ENCODE peak calls at places on chromosomes 11 and 22, in seven cellular contexts. One of them, this sample, is unnamed.

GRCh38 chr11:35887737-35888136 is 56.1 kb upstream of the LDLRAD3 start:
- DNase-seq in cardiac muscle cell: no peak
- DNase-seq in RWPE1: no peak
- DNase-seq in progenitor cell of endocrine pancreas: no peak
- DNase-seq in mammary epithelial cell: peak; percentile 71
- DNase-seq in BE2C: no peak
- DNase-seq in osteoblast: no peak
- DNase-seq in this sample: no peak

GRCh38 chr11:120908521-120909181 is 115.3 kb upstream of the TBCEL start:
- DNase-seq in cardiac muscle cell: no peak
- DNase-seq in RWPE1: no peak
- DNase-seq in progenitor cell of endocrine pancreas: no peak
- DNase-seq in mammary epithelial cell: no peak
- DNase-seq in BE2C: no peak
- DNase-seq in osteoblast: peak; percentile 83
- DNase-seq in this sample: no peak

GRCh38 chr22:35212020-35212419 is 45.3 kb upstream of the HMGXB4 start:
- DNase-seq in cardiac muscle cell: no peak
- DNase-seq in RWPE1: no peak
- DNase-seq in progenitor cell of endocrine pancreas: no peak
- DNase-seq in mammary epithelial cell: peak; percentile 71
- DNase-seq in BE2C: no peak
- DNase-seq in osteoblast: no peak
- DNase-seq in this sample: peak; percentile 41

GRCh38 chr11:8357891-8358566 is 94.4 kb upstream of the LMO1 start:
- DNase-seq in cardiac muscle cell: no peak
- DNase-seq in RWPE1: no peak
- DNase-seq in progenitor cell of endocrine pancreas: no peak
- DNase-seq in mammary epithelial cell: no peak
- DNase-seq in BE2C: no peak
- DNase-seq in osteoblast: peak; percentile 75
- DNase-seq in this sample: no peak

GRCh38 chr11:75442161-75442885 is 9.3 kb upstream of the KLHL35 start:
- DNase-seq in cardiac muscle cell: no peak
- DNase-seq in RWPE1: no peak
- DNase-seq in progenitor cell of endocrine pancreas: no peak
- DNase-seq in mammary epithelial cell: no peak
- DNase-seq in BE2C: no peak
- DNase-seq in osteoblast: no peak
- DNase-seq in this sample: no peak

GRCh38 chr22:37045958-37046357 is 5.6 kb upstream of the KCTD17 start:
- DNase-seq in cardiac muscle cell: peak; percentile 25
- DNase-seq in RWPE1: no peak
- DNase-seq in progenitor cell of endocrine pancreas: no peak
- DNase-seq in mammary epithelial cell: no peak
- DNase-seq in BE2C: no peak
- DNase-seq in osteoblast: peak; percentile 95
- DNase-seq in this sample: peak; percentile 31

GRCh38 chr11:13868710-13869403 is 93.7 kb upstream of the SPON1 start:
- DNase-seq in cardiac muscle cell: no peak
- DNase-seq in RWPE1: peak; percentile 48
- DNase-seq in progenitor cell of endocrine pancreas: no peak
- DNase-seq in mammary epithelial cell: peak; percentile 76
- DNase-seq in BE2C: no peak
- DNase-seq in osteoblast: no peak
- DNase-seq in this sample: peak; percentile 52

GRCh38 chr11:44568706-44569473 is 3.4 kb downstream of the CD82 start:
- DNase-seq in cardiac muscle cell: no peak
- DNase-seq in RWPE1: peak; percentile 88
- DNase-seq in progenitor cell of endocrine pancreas: no peak
- DNase-seq in mammary epithelial cell: peak; percentile 94
- DNase-seq in BE2C: no peak
- DNase-seq in osteoblast: peak; percentile 99
- DNase-seq in this sample: peak; percentile 89

GRCh38 chr11:26994579-26995210 is 783 bp downstream of the FIBIN start:
- DNase-seq in cardiac muscle cell: no peak
- DNase-seq in RWPE1: no peak
- DNase-seq in progenitor cell of endocrine pancreas: no peak
- DNase-seq in mammary epithelial cell: no peak
- DNase-seq in BE2C: no peak
- DNase-seq in osteoblast: no peak
- DNase-seq in this sample: no peak

GRCh38 chr11:8092587-8093424 is 11.8 kb downstream of the TUB start:
- DNase-seq in cardiac muscle cell: peak; percentile 66
- DNase-seq in RWPE1: peak; percentile 64
- DNase-seq in progenitor cell of endocrine pancreas: no peak
- DNase-seq in mammary epithelial cell: peak; percentile 48
- DNase-seq in BE2C: peak; percentile 72
- DNase-seq in osteoblast: peak; percentile 99
- DNase-seq in this sample: peak; percentile 76

GRCh38 chr11:119065369-119065768 is 2.2 kb upstream of the VPS11 start:
- DNase-seq in cardiac muscle cell: no peak
- DNase-seq in RWPE1: no peak
- DNase-seq in progenitor cell of endocrine pancreas: no peak
- DNase-seq in mammary epithelial cell: no peak
- DNase-seq in BE2C: peak; percentile 52
- DNase-seq in osteoblast: peak; percentile 87
- DNase-seq in this sample: peak; percentile 60
- TF ChIP-seq CTCF in cardiac muscle cell: peak; percentile 48
- TF ChIP-seq CTCF in RWPE1: peak; percentile 20
- TF ChIP-seq CTCF in progenitor cell of endocrine pancreas: peak; percentile 30
- TF ChIP-seq CTCF in mammary epithelial cell: peak; percentile 61
- TF ChIP-seq CTCF in BE2C: peak; percentile 75
- TF ChIP-seq CTCF in osteoblast: peak; percentile 54
- TF ChIP-seq CTCF in this sample: peak; percentile 37

DNA sequence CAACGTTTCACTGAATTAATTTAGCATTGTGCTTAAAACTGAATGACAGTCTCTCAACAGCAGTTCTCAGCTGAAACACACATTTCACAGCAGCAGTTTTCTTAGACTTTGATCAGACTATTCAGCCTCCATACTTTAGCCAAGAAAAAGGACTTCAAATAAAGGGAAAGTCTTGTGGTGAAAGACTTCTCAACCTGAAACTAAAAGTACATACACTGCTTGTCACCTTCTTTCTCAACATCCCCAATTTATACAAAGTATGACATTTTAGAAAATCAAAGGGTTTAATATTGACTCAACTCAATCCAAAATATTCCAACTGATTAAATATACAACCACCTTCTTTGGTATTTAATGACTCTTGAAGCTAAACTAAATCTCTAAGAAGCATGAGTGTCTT is 419.0 kb downstream of the LRRC4C start:
- DNase-seq in cardiac muscle cell: no peak
- DNase-seq in RWPE1: no peak
- DNase-seq in progenitor cell of endocrine pancreas: no peak
- DNase-seq in mammary epithelial cell: no peak
- DNase-seq in BE2C: no peak
- DNase-seq in osteoblast: no peak
- DNase-seq in this sample: no peak
- TF ChIP-seq CTCF in cardiac muscle cell: no peak
- TF ChIP-seq CTCF in RWPE1: no peak
- TF ChIP-seq CTCF in progenitor cell of endocrine pancreas: no peak
- TF ChIP-seq CTCF in mammary epithelial cell: no peak
- TF ChIP-seq CTCF in BE2C: no peak
- TF ChIP-seq CTCF in osteoblast: no peak
- TF ChIP-seq CTCF in this sample: no peak

GRCh38 chr11:4087551-4087950 is 7.0 kb upstream of the RRM1 start:
- DNase-seq in cardiac muscle cell: no peak
- DNase-seq in RWPE1: no peak
- DNase-seq in progenitor cell of endocrine pancreas: no peak
- DNase-seq in mammary epithelial cell: no peak
- DNase-seq in BE2C: no peak
- DNase-seq in osteoblast: peak; percentile 63
- DNase-seq in this sample: no peak
- TF ChIP-seq CTCF in cardiac muscle cell: peak; percentile 33
- TF ChIP-seq CTCF in RWPE1: no peak
- TF ChIP-seq CTCF in progenitor cell of endocrine pancreas: no peak
- TF ChIP-seq CTCF in mammary epithelial cell: no peak
- TF ChIP-seq CTCF in BE2C: no peak
- TF ChIP-seq CTCF in osteoblast: peak; percentile 39
- TF ChIP-seq CTCF in this sample: peak; percentile 7

GRCh38 chr11:102920118-102920684 is 35.3 kb downstream of the MMP13 start:
- DNase-seq in cardiac muscle cell: no peak
- DNase-seq in RWPE1: no peak
- DNase-seq in progenitor cell of endocrine pancreas: no peak
- DNase-seq in mammary epithelial cell: no peak
- DNase-seq in BE2C: no peak
- DNase-seq in osteoblast: no peak
- DNase-seq in this sample: no peak

GRCh38 chr11:102915044-102915375 is 40.2 kb upstream of the MMP12 start:
- DNase-seq in cardiac muscle cell: no peak
- DNase-seq in RWPE1: no peak
- DNase-seq in progenitor cell of endocrine pancreas: no peak
- DNase-seq in mammary epithelial cell: no peak
- DNase-seq in BE2C: no peak
- DNase-seq in osteoblast: no peak
- DNase-seq in this sample: no peak

GRCh38 chr11:102911758-102912481 is 37.1 kb upstream of the MMP12 start:
- DNase-seq in cardiac muscle cell: no peak
- DNase-seq in RWPE1: no peak
- DNase-seq in progenitor cell of endocrine pancreas: no peak
- DNase-seq in mammary epithelial cell: peak; percentile 54
- DNase-seq in BE2C: peak; percentile 7
- DNase-seq in osteoblast: no peak
- DNase-seq in this sample: peak; percentile 40

GRCh38 chr11:102912482-102912830 is 37.7 kb upstream of the MMP12 start:
- DNase-seq in cardiac muscle cell: no peak
- DNase-seq in RWPE1: peak; percentile 48
- DNase-seq in progenitor cell of endocrine pancreas: no peak
- DNase-seq in mammary epithelial cell: peak; percentile 54
- DNase-seq in BE2C: no peak
- DNase-seq in osteoblast: no peak
- DNase-seq in this sample: peak; percentile 12

DNA sequence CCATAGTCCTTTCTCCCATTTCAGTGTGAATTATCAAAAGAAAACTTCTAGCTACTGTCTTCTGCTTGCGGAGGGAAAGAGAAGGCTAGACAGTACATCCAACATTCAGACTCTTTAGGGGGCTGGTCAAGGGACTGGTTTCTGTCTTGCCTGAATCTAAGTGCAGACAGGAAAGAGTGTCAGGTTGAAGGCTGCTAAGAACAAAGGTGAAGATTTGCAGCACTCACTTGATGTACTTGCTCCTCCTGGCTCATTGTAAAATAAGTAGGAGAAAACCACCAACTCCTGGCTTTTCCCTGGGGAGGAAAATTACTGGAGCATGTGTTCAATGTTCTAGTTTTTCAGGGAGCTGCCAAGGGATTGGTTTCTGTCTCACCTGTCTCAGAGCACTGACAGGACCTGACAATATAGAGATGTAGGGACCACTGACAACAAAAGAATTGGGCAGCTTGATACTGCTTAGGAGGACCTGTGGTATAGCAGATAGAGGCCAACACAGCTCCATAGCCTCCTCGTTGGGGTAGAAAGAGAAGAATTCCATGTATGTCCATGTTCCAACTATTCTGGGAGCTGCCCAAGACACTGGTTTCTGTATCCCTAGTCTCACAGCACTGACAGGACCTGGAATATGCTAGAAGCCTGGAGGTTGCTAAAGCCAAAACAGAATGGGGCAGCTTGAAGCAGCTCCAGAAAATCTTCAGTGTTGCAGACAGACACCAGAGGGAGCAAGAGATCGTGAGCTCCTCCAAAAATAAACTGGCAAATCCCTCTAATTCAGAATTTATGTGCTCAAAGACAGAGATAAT is 39.7 kb upstream of the MMP12 start:
- DNase-seq in cardiac muscle cell: peak; percentile 68
- DNase-seq in RWPE1: peak; percentile 42
- DNase-seq in progenitor cell of endocrine pancreas: no peak
- DNase-seq in mammary epithelial cell: peak; percentile 28
- DNase-seq in BE2C: no peak
- DNase-seq in osteoblast: peak; percentile 73
- DNase-seq in this sample: peak; percentile 54
- TF ChIP-seq CTCF in cardiac muscle cell: peak; percentile 75
- TF ChIP-seq CTCF in RWPE1: peak; percentile 63
- TF ChIP-seq CTCF in progenitor cell of endocrine pancreas: peak; percentile 62
- TF ChIP-seq CTCF in mammary epithelial cell: peak; percentile 85
- TF ChIP-seq CTCF in BE2C: peak; percentile 57
- TF ChIP-seq CTCF in osteoblast: peak; percentile 79
- TF ChIP-seq CTCF in this sample: peak; percentile 61

DNA sequence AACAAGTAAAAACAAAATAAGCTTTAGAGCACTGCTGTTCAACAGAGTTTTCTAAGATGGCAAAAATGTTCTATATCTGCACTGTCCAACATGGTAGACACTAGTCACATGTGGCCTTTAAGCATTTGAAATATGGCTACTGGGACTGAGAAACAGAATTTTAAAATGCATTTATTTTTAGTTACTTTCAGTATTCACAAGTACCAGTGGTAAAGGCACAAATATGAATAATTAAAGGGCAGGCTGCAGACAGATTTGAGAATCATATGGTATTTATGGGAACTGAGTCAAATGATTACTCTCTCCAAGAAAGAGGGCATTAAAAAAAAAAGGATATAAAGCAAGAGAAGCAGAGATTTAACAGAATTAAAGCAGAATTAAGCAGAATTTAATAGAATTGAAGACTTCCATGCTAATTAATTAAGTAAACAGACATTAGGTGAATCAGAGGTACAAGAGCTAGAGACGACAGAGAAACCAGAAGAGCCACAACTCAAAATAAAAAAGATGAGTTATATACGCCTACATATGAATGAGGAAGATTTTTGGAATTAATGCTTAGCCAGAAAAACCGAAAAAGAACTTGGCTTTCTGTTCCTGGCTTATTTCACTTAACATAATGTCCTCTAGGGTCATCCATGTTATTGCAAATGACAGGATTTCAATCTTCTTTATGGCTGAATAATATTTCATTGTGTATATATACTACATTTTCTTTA is 160.4 kb downstream of the ATG16L2 start:
- DNase-seq in cardiac muscle cell: no peak
- DNase-seq in RWPE1: no peak
- DNase-seq in progenitor cell of endocrine pancreas: no peak
- DNase-seq in mammary epithelial cell: no peak
- DNase-seq in BE2C: no peak
- DNase-seq in osteoblast: no peak
- DNase-seq in this sample: no peak
- TF ChIP-seq CTCF in cardiac muscle cell: no peak
- TF ChIP-seq CTCF in RWPE1: no peak
- TF ChIP-seq CTCF in progenitor cell of endocrine pancreas: no peak
- TF ChIP-seq CTCF in mammary epithelial cell: no peak
- TF ChIP-seq CTCF in BE2C: no peak
- TF ChIP-seq CTCF in osteoblast: no peak
- TF ChIP-seq CTCF in this sample: no peak

DNA sequence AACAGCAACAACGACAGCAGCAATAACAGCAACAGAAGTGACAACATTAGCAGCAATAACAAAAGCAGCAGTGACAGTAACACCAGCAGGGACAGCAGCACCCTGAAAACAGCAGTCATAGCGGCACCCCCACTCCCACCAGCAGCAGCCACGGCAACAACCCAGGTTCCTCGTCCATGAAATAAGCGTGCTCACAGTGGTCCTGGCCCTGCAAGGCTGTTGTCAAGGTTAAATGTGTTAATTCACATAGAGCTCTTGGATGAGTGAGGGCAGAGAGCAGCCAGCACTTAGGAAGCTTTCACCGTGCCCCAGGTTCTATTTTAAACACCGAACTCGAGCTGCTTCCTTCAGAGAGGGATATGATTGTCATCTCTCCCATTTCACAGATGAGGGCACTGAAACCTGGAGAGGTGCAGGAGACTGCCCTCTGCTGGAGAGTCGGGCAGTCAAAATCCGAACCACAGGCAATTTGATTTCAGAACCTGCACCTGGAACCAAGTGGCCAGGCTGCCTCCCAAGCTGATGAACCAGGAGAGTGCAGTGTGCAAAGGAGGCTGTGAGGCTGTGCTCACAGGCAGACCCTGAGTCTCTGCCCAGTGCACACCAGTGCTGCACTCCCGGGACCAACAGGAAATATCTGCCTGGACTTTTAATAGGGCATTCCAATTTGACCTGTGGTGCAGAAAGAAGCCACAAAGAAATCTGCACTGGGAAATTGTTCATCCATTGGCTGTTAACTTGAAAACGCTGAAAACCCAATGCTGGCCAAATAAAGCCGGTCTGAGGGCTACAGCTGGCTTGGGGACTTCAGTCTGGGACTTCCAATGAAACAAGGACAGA is 22.9 kb upstream of the FGF3 start:
- DNase-seq in cardiac muscle cell: no peak
- DNase-seq in RWPE1: no peak
- DNase-seq in progenitor cell of endocrine pancreas: no peak
- DNase-seq in mammary epithelial cell: no peak
- DNase-seq in BE2C: no peak
- DNase-seq in osteoblast: peak; percentile 10
- DNase-seq in this sample: peak; percentile 37
- TF ChIP-seq CTCF in cardiac muscle cell: peak; percentile 41
- TF ChIP-seq CTCF in RWPE1: no peak
- TF ChIP-seq CTCF in progenitor cell of endocrine pancreas: peak; percentile 41
- TF ChIP-seq CTCF in mammary epithelial cell: peak; percentile 38
- TF ChIP-seq CTCF in BE2C: peak; percentile 49
- TF ChIP-seq CTCF in osteoblast: peak; percentile 39
- TF ChIP-seq CTCF in this sample: peak; percentile 27